ENCODE peak calls at places on chromosomes 4 and X, in five cellular contexts. One of them, this sample, is unnamed.

GRCh38 chrX:51955200-51955599 is 61.8 kb downstream of the MAGED1 start:
- DNase-seq in astrocyte: no peak
- DNase-seq in IMR-90: no peak
- DNase-seq in colonic mucosa: no peak
- DNase-seq in adipocyte: no peak
- DNase-seq in this sample: no peak

GRCh38 chrX:8404443-8404842 is 60.2 kb upstream of the VCX3B start:
- DNase-seq in astrocyte: peak
- DNase-seq in colonic mucosa: no peak
- DNase-seq in adipocyte: no peak
- DNase-seq in IMR-90: no peak
- DNase-seq in this sample: no peak

GRCh38 chr4:56655627-56656345 is 25.3 kb downstream of the HOPX start:
- DNase-seq in adipocyte: peak
- DNase-seq in colonic mucosa: no peak
- DNase-seq in astrocyte: no peak
- DNase-seq in IMR-90: no peak
- DNase-seq in this sample: peak

GRCh38 chr4:145507636-145508035 is 26.0 kb downstream of the SMAD1 start:
- DNase-seq in colonic mucosa: no peak
- DNase-seq in IMR-90: peak
- DNase-seq in astrocyte: peak
- DNase-seq in adipocyte: peak
- DNase-seq in this sample: peak

GRCh38 chrX:84248226-84248625 is 60.2 kb upstream of the RPS6KA6 start:
- DNase-seq in colonic mucosa: no peak
- DNase-seq in adipocyte: peak
- DNase-seq in astrocyte: peak
- DNase-seq in IMR-90: peak
- DNase-seq in this sample: peak

GRCh38 chr4:56342746-56343145 is 44.5 kb downstream of the AASDH start:
- DNase-seq in astrocyte: peak
- DNase-seq in IMR-90: no peak
- DNase-seq in adipocyte: no peak
- DNase-seq in colonic mucosa: no peak
- DNase-seq in this sample: no peak

GRCh38 chr4:124961138-124961750 is 248.7 kb upstream of the ANKRD50 start:
- DNase-seq in IMR-90: no peak
- DNase-seq in colonic mucosa: no peak
- DNase-seq in adipocyte: no peak
- DNase-seq in astrocyte: no peak
- DNase-seq in this sample: no peak

GRCh38 chr4:153421980-153422379 is 44.2 kb upstream of the TMEM131L start:
- DNase-seq in IMR-90: no peak
- DNase-seq in astrocyte: no peak
- DNase-seq in adipocyte: no peak
- DNase-seq in colonic mucosa: no peak
- DNase-seq in this sample: no peak

GRCh38 chr4:2630556-2631273 is 94.3 kb downstream of the FAM193A start:
- DNase-seq in astrocyte: no peak
- DNase-seq in colonic mucosa: no peak
- DNase-seq in IMR-90: no peak
- DNase-seq in adipocyte: no peak
- DNase-seq in this sample: no peak

GRCh38 chrX:120759685-120760084 is 116.0 kb downstream of the CT47B1 start:
- DNase-seq in IMR-90: no peak
- DNase-seq in colonic mucosa: no peak
- DNase-seq in astrocyte: no peak
- DNase-seq in adipocyte: no peak
- DNase-seq in this sample: no peak
- H3K9ac ChIP-seq in IMR-90: no peak
- H3K9ac ChIP-seq in colonic mucosa: no peak
- H3K9ac ChIP-seq in astrocyte: no peak
- H3K9ac ChIP-seq in adipocyte: no peak
- H3K9ac ChIP-seq in this sample: no peak

GRCh38 chrX:1910207-1910470 is 295.3 kb downstream of the ASMT start:
- DNase-seq in adipocyte: no peak
- DNase-seq in colonic mucosa: no peak
- DNase-seq in IMR-90: no peak
- DNase-seq in astrocyte: no peak
- DNase-seq in this sample: no peak

GRCh38 chrX:1909419-1910206 is 294.8 kb downstream of the ASMT start:
- DNase-seq in adipocyte: no peak
- DNase-seq in astrocyte: no peak
- DNase-seq in IMR-90: no peak
- DNase-seq in colonic mucosa: no peak
- DNase-seq in this sample: no peak

GRCh38 chrX:1914606-1915365 is 299.9 kb downstream of the ASMT start:
- DNase-seq in adipocyte: no peak
- DNase-seq in colonic mucosa: no peak
- DNase-seq in astrocyte: no peak
- DNase-seq in IMR-90: no peak
- DNase-seq in this sample: no peak

GRCh38 chrX:1912193-1912592 is 297.3 kb downstream of the ASMT start:
- DNase-seq in colonic mucosa: no peak
- DNase-seq in astrocyte: no peak
- DNase-seq in IMR-90: no peak
- DNase-seq in adipocyte: no peak
- DNase-seq in this sample: no peak

DNA sequence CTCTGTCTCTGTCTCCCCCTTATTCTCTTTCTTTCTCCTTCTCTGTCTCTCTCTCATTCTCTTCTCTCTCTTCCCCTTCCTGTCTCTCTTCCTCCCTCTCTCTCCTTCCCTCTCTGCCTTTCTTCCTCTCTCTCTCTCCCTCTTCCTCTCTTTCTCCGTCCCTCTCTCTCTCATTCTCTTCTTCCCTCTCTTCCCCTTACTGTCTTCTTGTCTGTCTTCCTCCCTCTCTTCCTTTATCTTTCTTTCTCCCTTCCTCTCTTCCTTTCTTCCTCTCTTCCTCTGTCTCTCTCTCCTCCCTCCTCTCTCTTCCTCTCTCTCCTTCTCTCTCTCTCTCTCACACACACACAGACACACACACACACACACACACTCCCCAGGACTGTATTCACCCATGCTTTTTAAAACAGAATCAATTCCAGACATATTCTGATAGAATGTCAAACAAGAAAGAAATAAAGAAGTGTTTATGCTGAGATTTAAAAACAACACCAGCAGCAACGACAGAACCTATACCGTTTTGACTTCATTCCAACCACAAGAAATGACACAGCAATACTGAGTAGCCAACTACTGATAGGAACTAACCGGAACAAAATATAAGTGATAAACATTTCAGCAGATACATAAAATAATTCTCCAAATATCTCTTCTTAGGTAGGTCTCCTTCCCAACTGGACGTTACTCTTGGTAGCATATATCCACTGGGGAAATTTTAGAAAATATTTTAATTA is 296.7 kb downstream of the ASMT start:
- DNase-seq in IMR-90: no peak
- DNase-seq in astrocyte: no peak
- DNase-seq in adipocyte: no peak
- DNase-seq in colonic mucosa: no peak
- DNase-seq in this sample: no peak
- H3K9ac ChIP-seq in IMR-90: no peak
- H3K9ac ChIP-seq in astrocyte: no peak
- H3K9ac ChIP-seq in adipocyte: no peak
- H3K9ac ChIP-seq in colonic mucosa: no peak
- H3K9ac ChIP-seq in this sample: no peak

GRCh38 chr4:184385705-184386141 is 88.6 kb downstream of the IRF2 start:
- DNase-seq in IMR-90: no peak
- DNase-seq in adipocyte: no peak
- DNase-seq in astrocyte: no peak
- DNase-seq in colonic mucosa: peak
- DNase-seq in this sample: no peak

GRCh38 chr4:184383497-184384055 is 90.8 kb downstream of the IRF2 start:
- DNase-seq in astrocyte: peak
- DNase-seq in colonic mucosa: peak
- DNase-seq in adipocyte: peak
- DNase-seq in IMR-90: peak
- DNase-seq in this sample: peak

GRCh38 chr4:184382189-184382846 is 92.0 kb downstream of the IRF2 start:
- DNase-seq in colonic mucosa: peak
- DNase-seq in adipocyte: no peak
- DNase-seq in IMR-90: no peak
- DNase-seq in astrocyte: no peak
- DNase-seq in this sample: no peak

GRCh38 chr4:184384810-184385557 is 89.4 kb downstream of the IRF2 start:
- DNase-seq in IMR-90: peak
- DNase-seq in adipocyte: peak
- DNase-seq in astrocyte: no peak
- DNase-seq in colonic mucosa: no peak
- DNase-seq in this sample: no peak

GRCh38 chr4:184384056-184384809 is 90.1 kb downstream of the IRF2 start:
- DNase-seq in colonic mucosa: peak
- DNase-seq in astrocyte: peak
- DNase-seq in IMR-90: peak
- DNase-seq in adipocyte: peak
- DNase-seq in this sample: peak
- H3K9ac ChIP-seq in colonic mucosa: peak
- H3K9ac ChIP-seq in astrocyte: peak
- H3K9ac ChIP-seq in IMR-90: peak
- H3K9ac ChIP-seq in adipocyte: peak
- H3K9ac ChIP-seq in this sample: peak

GRCh38 chr4:5799406-5799805 is 88.4 kb downstream of the EVC start:
- DNase-seq in astrocyte: no peak
- DNase-seq in adipocyte: no peak
- DNase-seq in colonic mucosa: no peak
- DNase-seq in IMR-90: no peak
- DNase-seq in this sample: no peak
- H3K9ac ChIP-seq in astrocyte: no peak
- H3K9ac ChIP-seq in adipocyte: no peak
- H3K9ac ChIP-seq in colonic mucosa: no peak
- H3K9ac ChIP-seq in IMR-90: no peak
- H3K9ac ChIP-seq in this sample: no peak

DNA sequence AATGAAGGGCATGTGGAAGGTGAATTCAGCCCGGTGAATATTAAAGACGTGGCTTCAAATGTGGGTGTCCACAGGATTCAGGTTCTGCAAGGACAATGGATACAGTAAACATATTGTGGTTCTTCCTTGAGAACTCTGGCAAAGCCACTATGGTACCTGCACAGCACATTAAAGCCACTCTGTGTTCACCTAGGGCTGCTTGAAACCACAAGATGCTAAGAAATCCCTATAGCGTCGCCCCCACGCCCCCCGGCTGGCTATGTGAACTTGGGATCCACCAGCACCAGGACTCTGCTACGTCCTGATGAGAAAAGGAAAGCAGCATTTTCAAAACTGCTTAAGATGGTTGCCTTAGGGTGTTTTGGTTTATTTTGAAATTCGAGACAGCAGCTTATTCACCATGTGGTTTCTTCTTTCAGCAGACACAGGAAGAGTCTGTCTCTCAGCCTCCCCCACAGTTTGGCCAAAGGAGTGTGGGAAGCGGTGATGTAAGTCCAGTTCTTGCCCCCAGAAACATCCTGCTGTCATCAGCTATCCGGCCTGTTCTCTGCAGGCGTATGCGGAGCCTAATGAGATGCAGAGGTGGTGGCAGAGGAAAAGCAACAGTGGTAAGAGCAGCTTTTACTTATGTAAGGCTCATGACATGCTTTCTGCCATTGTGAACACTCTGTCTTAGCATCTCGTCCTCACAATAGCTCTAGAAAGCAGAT is 111.5 kb downstream of the AFAP1 start:
- DNase-seq in adipocyte: peak
- DNase-seq in colonic mucosa: peak
- DNase-seq in astrocyte: peak
- DNase-seq in IMR-90: peak
- DNase-seq in this sample: peak
- H3K9ac ChIP-seq in adipocyte: peak
- H3K9ac ChIP-seq in colonic mucosa: no peak
- H3K9ac ChIP-seq in astrocyte: peak
- H3K9ac ChIP-seq in IMR-90: peak
- H3K9ac ChIP-seq in this sample: peak

GRCh38 chr4:40201898-40202297 is 5.1 kb downstream of the RHOH start:
- DNase-seq in astrocyte: no peak
- DNase-seq in colonic mucosa: no peak
- DNase-seq in IMR-90: no peak
- DNase-seq in adipocyte: no peak
- DNase-seq in this sample: no peak

GRCh38 chr4:40199999-40200880 is 3.4 kb downstream of the RHOH start:
- DNase-seq in astrocyte: peak
- DNase-seq in colonic mucosa: no peak
- DNase-seq in IMR-90: peak
- DNase-seq in adipocyte: no peak
- DNase-seq in this sample: no peak

GRCh38 chr4:40204507-40205258 is 7.9 kb downstream of the RHOH start:
- DNase-seq in colonic mucosa: no peak
- DNase-seq in IMR-90: no peak
- DNase-seq in astrocyte: no peak
- DNase-seq in adipocyte: no peak
- DNase-seq in this sample: no peak

GRCh38 chr4:40200881-40201797 is 4.3 kb downstream of the RHOH start:
- DNase-seq in adipocyte: peak
- DNase-seq in colonic mucosa: no peak
- DNase-seq in IMR-90: peak
- DNase-seq in astrocyte: peak
- DNase-seq in this sample: no peak

GRCh38 chr4:40202474-40202873 is 5.6 kb downstream of the RHOH start:
- DNase-seq in adipocyte: no peak
- DNase-seq in colonic mucosa: no peak
- DNase-seq in IMR-90: no peak
- DNase-seq in astrocyte: no peak
- DNase-seq in this sample: no peak
- H3K9ac ChIP-seq in adipocyte: no peak
- H3K9ac ChIP-seq in colonic mucosa: no peak
- H3K9ac ChIP-seq in IMR-90: no peak
- H3K9ac ChIP-seq in astrocyte: no peak
- H3K9ac ChIP-seq in this sample: no peak

This sample was measured in GM23248.